ENCODE peak calls at places on chromosomes 4 and X, in four cellular contexts. One of them, this sample, is unnamed.
A peak's percentile ranks its signal among the peaks of the same experiment; 100 is the strongest.

GRCh38 chr4:165709973-165710526 is 163.0 kb upstream of the TLL1 start:
- DNase-seq in Peyer's patch: no peak
- DNase-seq in SJCRH30: no peak
- DNase-seq in CD8-positive, alpha-beta T cell: no peak
- DNase-seq in this sample: no peak

GRCh38 chr4:17502764-17503163 is 9.1 kb downstream of the QDPR start:
- DNase-seq in Peyer's patch: no peak
- DNase-seq in SJCRH30: no peak
- DNase-seq in CD8-positive, alpha-beta T cell: no peak
- DNase-seq in this sample: no peak

GRCh38 chrX:33128048-33128805 is 83.1 kb downstream of the DMD start:
- DNase-seq in Peyer's patch: no peak
- DNase-seq in SJCRH30: no peak
- DNase-seq in CD8-positive, alpha-beta T cell: no peak
- DNase-seq in this sample: no peak

GRCh38 chr4:88792268-88792781 is 94.7 kb upstream of the NAP1L5 start:
- DNase-seq in Peyer's patch: no peak
- DNase-seq in SJCRH30: no peak
- DNase-seq in CD8-positive, alpha-beta T cell: no peak
- DNase-seq in this sample: peak; percentile 87

GRCh38 chr4:114921790-114922581 is 191.4 kb downstream of the NDST4 start:
- DNase-seq in Peyer's patch: peak; percentile 46
- DNase-seq in SJCRH30: no peak
- DNase-seq in CD8-positive, alpha-beta T cell: no peak
- DNase-seq in this sample: no peak

GRCh38 chr4:136383126-136383525 is 1149.2 kb downstream of the PCDH18 start:
- DNase-seq in Peyer's patch: no peak
- DNase-seq in SJCRH30: no peak
- DNase-seq in CD8-positive, alpha-beta T cell: no peak
- DNase-seq in this sample: no peak

GRCh38 chr4:83285022-83285387 is 407 bp upstream of the COQ2 start:
- DNase-seq in Peyer's patch: no peak
- DNase-seq in SJCRH30: peak; percentile 23
- DNase-seq in CD8-positive, alpha-beta T cell: peak; percentile 17
- DNase-seq in this sample: peak; percentile 57

GRCh38 chr4:81470456-81471327 is 1.0 kb downstream of the RASGEF1B start:
- DNase-seq in Peyer's patch: peak; percentile 81
- DNase-seq in SJCRH30: no peak
- DNase-seq in CD8-positive, alpha-beta T cell: peak; percentile 38
- DNase-seq in this sample: no peak